ENCODE peak calls at places on chromosomes 7 and 10, in six cellular contexts. Q is left cardiac atrium; K is choroid plexus epithelial cell; M is brain microvascular endothelial cell; N is activated effector memory CD4-positive, alpha-beta T cell treated with Interleukin-2 at 50 U/mL for 16 hours; B is body of pancreas. O is an unnamed sample.

GRCh38 chr10:124131176-124131575 is 37.8 kb upstream of the CHST15 start:
- DNase-seq in Q (no peak), K (no peak), M (no peak), N (no peak), B (no peak), O (no peak)

GRCh38 chr7:143372070-143372469 is 9.1 kb upstream of the ZYX start:
- DNase-seq in Q (no peak), K (no peak), M (no peak), N (peak), B (no peak), O (peak)

GRCh38 chr10:29784175-29784773 is 149.5 kb upstream of the SVIL start:
- DNase-seq in Q (peak), K (peak), M (peak), N (no peak), B (no peak), O (no peak)

GRCh38 chr7:50496541-50496940 is 46.4 kb upstream of the FIGNL1 start:
- DNase-seq in Q (no peak), K (no peak), M (no peak), N (no peak), B (no peak), O (no peak)

GRCh38 chr10:12194752-12195271 is 879 bp downstream of the NUDT5 start:
- DNase-seq in Q (peak), K (peak), M (peak), N (peak), B (peak), O (peak)

GRCh38 chr10:13945760-13946460 is 359.1 kb downstream of the PRPF18 start:
- DNase-seq in Q (no peak), K (peak), M (no peak), N (no peak), B (no peak), O (no peak)

GRCh38 chr10:114513397-114513796 is 109.1 kb upstream of the AFAP1L2 start:
- DNase-seq in Q (no peak), K (no peak), M (no peak), N (no peak), B (no peak), O (no peak)

GRCh38 chr7:12814797-12815196 is 127.4 kb downstream of the ARL4A start:
- DNase-seq in Q (no peak), K (no peak), M (no peak), N (no peak), B (no peak), O (no peak)

GRCh38 chr7:108296911-108297310 is 159.3 kb downstream of the NRCAM start:
- DNase-seq in Q (no peak), K (no peak), M (no peak), N (no peak), B (no peak), O (no peak)